ENCODE peak calls at places on chromosomes 11 and 22, in ten cellular contexts. Q is A549, H is fibroblast of pulmonary artery, N is astrocyte, O is PC-3, G is brain microvascular endothelial cell, T is BJ, F is transverse colon, Z is IMR-90, X is mucosa of descending colon. E is an unnamed sample.

GRCh38 chr11:118634435-118635236 is 27.2 kb downstream of the PHLDB1 start:
- DNase-seq in Q (no peak), H (peak), N (peak), O (peak), G (no peak), T (no peak), F (peak), Z (peak), X (peak), E (peak)

GRCh38 chr11:34616830-34617504 is 3.9 kb upstream of the EHF start:
- DNase-seq in Q (no peak), H (no peak), N (no peak), O (no peak), G (no peak), T (no peak), F (no peak), Z (no peak), X (no peak), E (no peak)

GRCh38 chr11:2305140-2305861 is 3.5 kb downstream of the TSPAN32 start:
- DNase-seq in Q (peak), H (peak), N (peak), O (peak), G (peak), T (no peak), F (peak), Z (peak), X (peak), E (peak)

GRCh38 chr11:117915219-117915618 is 14.0 kb downstream of the TMPRSS13 start:
- DNase-seq in Q (no peak), H (no peak), N (no peak), O (no peak), G (no peak), T (no peak), F (no peak), Z (no peak), X (no peak), E (no peak)

GRCh38 chr11:108853864-108854263 is 189.0 kb downstream of the DDX10 start:
- DNase-seq in Q (no peak), H (no peak), N (peak), O (no peak), G (peak), T (no peak), F (no peak), Z (no peak), X (peak), E (no peak)

GRCh38 chr11:128354476-128354875 is 232.9 kb downstream of the ETS1 start:
- DNase-seq in Q (no peak), H (peak), N (no peak), O (peak), G (no peak), T (no peak), F (no peak), Z (peak), X (no peak), E (no peak)

GRCh38 chr11:120715239-120715638 is 203.7 kb downstream of the GRIK4 start:
- DNase-seq in Q (peak), H (peak), N (no peak), O (peak), G (no peak), T (no peak), F (no peak), Z (no peak), X (no peak), E (no peak)

GRCh38 chr22:31344369-31345330 is 1.5 kb downstream of the PATZ1 start:
- DNase-seq in Q (no peak), H (peak), N (peak), O (peak), G (peak), T (no peak), F (peak), Z (peak), X (peak), E (no peak)

GRCh38 chr22:19179472-19180048 is 1.0 kb upstream of the SLC25A1 start:
- DNase-seq in Q (peak), H (peak), N (peak), O (peak), G (peak), T (peak), F (peak), Z (peak), X (peak), E (peak)

GRCh38 chr11:114892381-114893197 is 214.3 kb downstream of the NXPE2 start:
- DNase-seq in Q (peak), H (no peak), N (no peak), O (no peak), G (no peak), T (no peak), F (no peak), Z (no peak), X (peak), E (peak)

GRCh38 chr11:62540804-62541671 is 5.6 kb downstream of the AHNAK start:
- DNase-seq in Q (no peak), H (no peak), N (no peak), O (no peak), G (no peak), T (no peak), F (peak), Z (peak), X (peak), E (no peak)

GRCh38 chr11:64583296-64584262 is 7.4 kb upstream of the SLC22A12 start:
- DNase-seq in Q (no peak), H (peak), N (no peak), O (peak), G (no peak), T (no peak), F (no peak), Z (no peak), X (no peak), E (no peak)

GRCh38 chr11:2103666-2104523 is 35.3 kb downstream of the IGF2 start:
- DNase-seq in Q (no peak), H (no peak), N (no peak), O (no peak), G (no peak), T (no peak), F (no peak), Z (no peak), X (no peak), E (no peak)

GRCh38 chr11:70054020-70054419 is 24.1 kb upstream of the ANO1 start:
- DNase-seq in Q (no peak), H (no peak), N (no peak), O (no peak), G (no peak), T (no peak), F (no peak), Z (no peak), X (no peak), E (no peak)

GRCh38 chr11:120188371-120188770 is 22.5 kb upstream of the OAF start:
- DNase-seq in Q (no peak), H (no peak), N (no peak), O (no peak), G (no peak), T (no peak), F (no peak), Z (no peak), X (no peak), E (peak)

GRCh38 chr11:117419136-117419914 is 91.7 kb downstream of the CEP164 start:
- DNase-seq in Q (no peak), H (no peak), N (no peak), O (no peak), G (peak), T (no peak), F (no peak), Z (peak), X (no peak), E (no peak)

GRCh38 chr11:65496304-65497140 is 2.3 kb upstream of the MALAT1 start:
- DNase-seq in Q (no peak), H (peak), N (no peak), O (no peak), G (peak), T (no peak), F (no peak), Z (peak), X (no peak), E (no peak)

GRCh38 chr11:12174145-12175143 is 64.1 kb downstream of the MICAL2 start:
- DNase-seq in Q (no peak), H (peak), N (peak), O (peak), G (no peak), T (no peak), F (no peak), Z (peak), X (no peak), E (no peak)

GRCh38 chr11:27807594-27807993 is 107.3 kb upstream of the BDNF start:
- DNase-seq in Q (no peak), H (peak), N (no peak), O (no peak), G (no peak), T (peak), F (no peak), Z (peak), X (no peak), E (no peak)

GRCh38 chr11:79973701-79974626 is 533.1 kb upstream of the TENM4 start:
- DNase-seq in Q (no peak), H (no peak), N (no peak), O (no peak), G (peak), T (no peak), F (no peak), Z (peak), X (no peak), E (no peak)

GRCh38 chr22:28029962-28030361 is 110.9 kb upstream of the PITPNB start:
- DNase-seq in Q (no peak), H (no peak), N (no peak), O (no peak), G (no peak), T (no peak), F (no peak), Z (no peak), X (no peak), E (no peak)

GRCh38 chr11:86274999-86275398 is 27.0 kb upstream of the HIKESHI start:
- DNase-seq in Q (no peak), H (no peak), N (no peak), O (no peak), G (no peak), T (no peak), F (no peak), Z (no peak), X (no peak), E (no peak)

GRCh38 chr11:119056397-119056999 is 507 bp downstream of the HYOU1 start:
- DNase-seq in Q (peak), H (no peak), N (no peak), O (peak), G (no peak), T (no peak), F (peak), Z (peak), X (peak), E (peak)

GRCh38 chr11:47907499-47907898 is 59.3 kb upstream of the NUP160 start:
- DNase-seq in Q (no peak), H (peak), N (peak), O (no peak), G (peak), T (no peak), F (no peak), Z (peak), X (no peak), E (no peak)

GRCh38 chr11:69922596-69923111 is 103.4 kb upstream of the FGF3 start:
- DNase-seq in Q (no peak), H (no peak), N (no peak), O (no peak), G (no peak), T (no peak), F (no peak), Z (no peak), X (no peak), E (no peak)

GRCh38 chr11:2541321-2541680 is 96.5 kb downstream of the KCNQ1 start:
- DNase-seq in Q (no peak), H (no peak), N (no peak), O (no peak), G (no peak), T (no peak), F (peak), Z (no peak), X (no peak), E (no peak)

GRCh38 chr11:3841426-3842304 is 906 bp upstream of the RHOG start:
- DNase-seq in Q (peak), H (peak), N (peak), O (peak), G (peak), T (peak), F (peak), Z (peak), X (peak), E (peak)

GRCh38 chr11:116176484-116177005 is 596.2 kb downstream of the BUD13 start:
- DNase-seq in Q (no peak), H (no peak), N (no peak), O (no peak), G (no peak), T (no peak), F (no peak), Z (no peak), X (no peak), E (no peak)

GRCh38 chr11:106152013-106152412 is 74.6 kb downstream of the AASDHPPT start:
- DNase-seq in Q (no peak), H (peak), N (peak), O (peak), G (peak), T (peak), F (no peak), Z (peak), X (no peak), E (no peak)

GRCh38 chr11:121652982-121653381 is 200.2 kb upstream of the SORL1-AS1 start:
- DNase-seq in Q (no peak), H (peak), N (no peak), O (peak), G (no peak), T (no peak), F (no peak), Z (no peak), X (no peak), E (no peak)

GRCh38 chr11:76206327-76207081 is at the start of gene WNT11:
- DNase-seq in Q (peak), H (no peak), N (no peak), O (peak), G (peak), T (no peak), F (peak), Z (no peak), X (peak), E (peak)

GRCh38 chr11:257766-258493 is 20.3 kb upstream of the NLRP6 start:
- DNase-seq in Q (no peak), H (no peak), N (no peak), O (peak), G (no peak), T (no peak), F (no peak), Z (no peak), X (no peak), E (peak)

GRCh38 chr11:60776167-60776566 is 9.0 kb upstream of the MS4A10 start:
- DNase-seq in Q (no peak), H (no peak), N (no peak), O (no peak), G (no peak), T (no peak), F (no peak), Z (no peak), X (no peak), E (no peak)

GRCh38 chr11:64934765-64935633 is 694 bp downstream of the GPHA2 start:
- DNase-seq in Q (no peak), H (no peak), N (no peak), O (no peak), G (no peak), T (no peak), F (no peak), Z (no peak), X (no peak), E (no peak)

GRCh38 chr11:119405986-119406385 is 17.0 kb downstream of the THY1 start:
- DNase-seq in Q (no peak), H (no peak), N (peak), O (no peak), G (no peak), T (no peak), F (no peak), Z (peak), X (no peak), E (no peak)

GRCh38 chr22:26295583-26296126 is 126.4 kb downstream of the SEZ6L start:
- DNase-seq in Q (no peak), H (no peak), N (no peak), O (no peak), G (no peak), T (no peak), F (no peak), Z (no peak), X (no peak), E (no peak)

GRCh38 chr22:38139901-38140300 is 29.4 kb upstream of the BAIAP2L2 start:
- DNase-seq in Q (no peak), H (no peak), N (no peak), O (no peak), G (no peak), T (no peak), F (no peak), Z (no peak), X (no peak), E (no peak)
- TF ChIP-seq CTCF in Q (no peak), H (no peak), N (no peak), O (no peak), G (no peak), T (no peak), F (no peak), Z (no peak), X (no peak), E (no peak)

DNA sequence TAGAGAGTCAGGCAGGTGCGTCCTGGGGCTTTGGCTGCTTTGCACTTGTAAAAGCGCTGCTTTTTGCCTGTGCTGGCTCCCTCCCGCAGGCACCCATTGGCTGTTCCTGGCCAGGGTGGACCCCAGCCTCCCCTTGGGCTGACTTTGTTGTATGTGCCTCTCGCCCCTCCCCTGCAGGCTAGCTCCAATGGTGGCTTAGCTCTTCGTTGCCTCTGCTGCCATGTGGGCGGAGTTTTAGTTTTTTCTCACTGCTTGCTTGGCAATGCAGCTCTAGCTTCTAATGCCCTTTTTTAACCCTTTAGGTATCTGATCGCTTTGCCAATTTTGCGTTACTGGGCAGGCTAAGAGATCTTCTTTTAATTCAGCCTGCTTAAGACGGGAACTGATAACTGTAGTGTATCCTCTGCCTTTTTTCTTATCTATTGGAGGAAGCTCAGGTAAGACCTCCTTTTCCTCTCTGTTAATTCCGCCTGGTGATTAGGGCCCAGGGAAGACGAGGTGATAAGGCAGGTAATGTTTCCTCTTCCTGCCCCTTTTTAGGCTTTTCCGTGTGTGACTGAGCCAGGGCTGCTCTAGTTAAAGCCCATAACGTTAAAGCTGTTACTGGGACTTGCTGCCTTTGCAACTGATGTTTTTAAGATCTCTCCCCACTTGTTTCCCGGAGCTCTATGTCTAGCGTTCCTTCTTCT is 11.8 kb upstream of the GLYATL1 start:
- DNase-seq in Q (no peak), H (peak), N (peak), O (peak), G (no peak), T (no peak), F (peak), Z (peak), X (peak), E (peak)
- H3K4me3 ChIP-seq in Q (no peak), H (no peak), N (no peak), O (no peak), G (no peak), T (no peak), F (no peak), Z (no peak), X (no peak), E (peak)

GRCh38 chr11:9095421-9095820 is 4.0 kb upstream of the SCUBE2 start:
- DNase-seq in Q (no peak), H (no peak), N (no peak), O (no peak), G (no peak), T (no peak), F (peak), Z (no peak), X (no peak), E (no peak)
- TF ChIP-seq CTCF in Q (peak), H (peak), N (no peak), O (peak), G (peak), T (peak), F (peak), Z (peak), X (no peak), E (peak)

GRCh38 chr11:67269401-67270255 is 3.4 kb downstream of the GRK2 start:
- DNase-seq in Q (no peak), H (no peak), N (no peak), O (no peak), G (no peak), T (no peak), F (peak), Z (no peak), X (peak), E (no peak)
- H3K4me3 ChIP-seq in Q (no peak), H (peak), N (no peak), O (no peak), G (no peak), T (no peak), F (peak), Z (no peak), X (no peak), E (no peak)

DNA sequence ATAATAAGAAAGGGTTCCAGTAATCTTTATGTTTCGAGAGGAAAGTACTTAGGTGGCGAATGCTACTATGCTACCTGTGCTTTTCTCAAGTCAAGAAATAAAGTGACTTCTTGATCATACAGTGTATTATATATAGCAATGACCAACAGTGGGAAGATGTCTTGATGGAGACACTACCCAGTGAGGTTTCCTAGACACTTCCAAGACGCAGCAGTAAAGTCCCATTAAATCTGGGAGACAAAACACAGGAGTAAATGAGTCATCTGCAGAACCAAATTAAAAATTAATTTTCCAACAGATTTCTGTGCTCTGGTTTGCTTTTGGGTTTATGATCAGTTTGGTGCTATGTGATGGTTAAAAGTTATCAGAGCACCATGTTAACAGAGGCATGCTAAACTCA is 29.1 kb upstream of the RAB38 start:
- DNase-seq in Q (no peak), H (no peak), N (no peak), O (no peak), G (no peak), T (no peak), F (no peak), Z (no peak), X (no peak), E (no peak)
- TF ChIP-seq CTCF in Q (no peak), H (no peak), N (no peak), O (no peak), G (no peak), T (no peak), F (no peak), Z (no peak), X (no peak), E (no peak)

GRCh38 chr11:94449029-94449428 is 44.6 kb downstream of the MRE11 start:
- DNase-seq in Q (no peak), H (peak), N (no peak), O (no peak), G (no peak), T (no peak), F (no peak), Z (no peak), X (no peak), E (no peak)

GRCh38 chr11:94449437-94449836 is 44.2 kb downstream of the MRE11 start:
- DNase-seq in Q (peak), H (peak), N (peak), O (peak), G (peak), T (peak), F (no peak), Z (peak), X (no peak), E (peak)

GRCh38 chr11:94452988-94453387 is 40.7 kb downstream of the MRE11 start:
- DNase-seq in Q (no peak), H (no peak), N (no peak), O (no peak), G (no peak), T (no peak), F (no peak), Z (no peak), X (no peak), E (no peak)

GRCh38 chr11:94445641-94446040 is 44.4 kb upstream of the GPR83 start:
- DNase-seq in Q (no peak), H (no peak), N (no peak), O (no peak), G (no peak), T (no peak), F (no peak), Z (no peak), X (no peak), E (no peak)

GRCh38 chr11:94450061-94450460 is 43.6 kb downstream of the MRE11 start:
- DNase-seq in Q (no peak), H (peak), N (peak), O (peak), G (no peak), T (peak), F (no peak), Z (peak), X (no peak), E (no peak)
- H3K4me3 ChIP-seq in Q (no peak), H (no peak), N (no peak), O (no peak), G (no peak), T (no peak), F (no peak), Z (no peak), X (no peak), E (no peak)

GRCh38 chr11:23990346-23990745 is 506.5 kb upstream of the LUZP2 start:
- DNase-seq in Q (no peak), H (peak), N (no peak), O (no peak), G (no peak), T (no peak), F (no peak), Z (peak), X (no peak), E (no peak)
- TF ChIP-seq CTCF in Q (no peak), H (no peak), N (no peak), O (no peak), G (no peak), T (no peak), F (no peak), Z (no peak), X (no peak), E (no peak)

E was measured in Caco-2.